ENCODE peak calls at places on chromosomes 7 and 10, in ten cellular contexts. E is A549; O is fibroblast of mammary gland; G is hippocampal formation; B is NCI-H1092 treated with DMSO at 0.1 percent for 48 hours; C is effector CD4-positive, alpha-beta T cell; A is HEK293T; N is T-helper 9 cell; P is activated naive CD4-positive, alpha-beta T cell; I is NCI-H1105 treated with DMSO at 0.1 percent for 48 hours. F is an unnamed sample.

GRCh38 chr10:51302316-51302715 is 228.0 kb downstream of the PRKG1 start:
- DNase-seq in E (no peak), O (peak; percentile 42), G (no peak), B (no peak), C (no peak), A (no peak), N (no peak), P (no peak), I (no peak), F (no peak)

GRCh38 chr7:134899729-134900128 is 86.6 kb upstream of the AGBL3 start:
- DNase-seq in E (peak; percentile 68), O (peak; percentile 66), G (no peak), B (no peak), C (no peak), A (no peak), N (no peak), P (no peak), I (no peak), F (no peak)

GRCh38 chr10:126459032-126459831 is 71.0 kb upstream of the ADAM12 start:
- DNase-seq in E (peak; percentile 65), O (peak; percentile 99), G (no peak), B (no peak), C (no peak), A (no peak), N (no peak), P (no peak), I (no peak), F (no peak)

GRCh38 chr7:142263598-142264380 is 5.9 kb upstream of the PRSS58 start:
- DNase-seq in E (no peak), O (peak; percentile 76), G (no peak), B (no peak), C (no peak), A (no peak), N (no peak), P (no peak), I (no peak), F (no peak)

GRCh38 chr10:75978213-75978612 is 546.8 kb downstream of the LRMDA start:
- DNase-seq in E (peak; percentile 10), O (no peak), G (no peak), B (no peak), C (no peak), A (no peak), N (no peak), P (no peak), I (no peak), F (no peak)

GRCh38 chr10:89921422-89921821 is 220.0 kb downstream of the KIF20B start:
- DNase-seq in E (peak; percentile 42), O (no peak), G (no peak), B (no peak), C (no peak), A (no peak), N (no peak), P (no peak), I (no peak), F (no peak)

GRCh38 chr10:26859241-26860025 is 1.3 kb downstream of the ABI1 start:
- DNase-seq in E (no peak), O (no peak), G (no peak), B (no peak), C (no peak), A (no peak), N (no peak), P (no peak), I (no peak), F (no peak)

GRCh38 chr7:117021960-117022359 is 68.7 kb downstream of the ST7 start:
- DNase-seq in E (no peak), O (no peak), G (no peak), B (peak; percentile 53), C (no peak), A (no peak), N (no peak), P (no peak), I (no peak), F (no peak)

GRCh38 chr7:40923631-40924030 is 779.3 kb downstream of the INHBA start:
- DNase-seq in E (no peak), O (no peak), G (no peak), B (no peak), C (no peak), A (no peak), N (no peak), P (no peak), I (no peak), F (no peak)